ENCODE peak calls at places on chromosome 15, in four cellular contexts. One of them, this sample, is unnamed.

GRCh38 chr15:55282284-55282833 is 7.3 kb downstream of the RAB27A start:
- DNase-seq in stimulated activated CD4-positive, alpha-beta T cell treated with anti-CD3 and anti-CD28 coated beads, Interleukin-4, amount 100 ng/mL, for 1 hour: no peak
- DNase-seq in osteocyte: no peak
- DNase-seq in GOT3: no peak
- DNase-seq in this sample: peak; percentile 46

GRCh38 chr15:60125334-60125733 is 121.2 kb downstream of the FOXB1 start:
- DNase-seq in stimulated activated CD4-positive, alpha-beta T cell treated with anti-CD3 and anti-CD28 coated beads, Interleukin-4, amount 100 ng/mL, for 1 hour: no peak
- DNase-seq in osteocyte: no peak
- DNase-seq in GOT3: no peak
- DNase-seq in this sample: no peak

GRCh38 chr15:95450413-95450812 is 880.1 kb upstream of the NR2F2 start:
- DNase-seq in stimulated activated CD4-positive, alpha-beta T cell treated with anti-CD3 and anti-CD28 coated beads, Interleukin-4, amount 100 ng/mL, for 1 hour: no peak
- DNase-seq in osteocyte: no peak
- DNase-seq in GOT3: no peak
- DNase-seq in this sample: no peak

GRCh38 chr15:47409601-47410000 is 307.7 kb upstream of the SEMA6D start:
- DNase-seq in stimulated activated CD4-positive, alpha-beta T cell treated with anti-CD3 and anti-CD28 coated beads, Interleukin-4, amount 100 ng/mL, for 1 hour: no peak
- DNase-seq in osteocyte: no peak
- DNase-seq in GOT3: no peak
- DNase-seq in this sample: no peak

GRCh38 chr15:40047413-40048154 is 8.6 kb upstream of the SRP14 start:
- DNase-seq in stimulated activated CD4-positive, alpha-beta T cell treated with anti-CD3 and anti-CD28 coated beads, Interleukin-4, amount 100 ng/mL, for 1 hour: peak; percentile 63
- DNase-seq in osteocyte: peak; percentile 85
- DNase-seq in GOT3: no peak
- DNase-seq in this sample: no peak

GRCh38 chr15:62904511-62904910 is 138.0 kb upstream of the TPM1 start:
- DNase-seq in stimulated activated CD4-positive, alpha-beta T cell treated with anti-CD3 and anti-CD28 coated beads, Interleukin-4, amount 100 ng/mL, for 1 hour: no peak
- DNase-seq in osteocyte: no peak
- DNase-seq in GOT3: no peak
- DNase-seq in this sample: no peak

GRCh38 chr15:101439285-101439919 is 50.1 kb downstream of the PCSK6 start:
- DNase-seq in stimulated activated CD4-positive, alpha-beta T cell treated with anti-CD3 and anti-CD28 coated beads, Interleukin-4, amount 100 ng/mL, for 1 hour: no peak
- DNase-seq in osteocyte: peak; percentile 54
- DNase-seq in GOT3: no peak
- DNase-seq in this sample: no peak

GRCh38 chr15:49760749-49761148 is 139.9 kb downstream of the DTWD1 start:
- DNase-seq in stimulated activated CD4-positive, alpha-beta T cell treated with anti-CD3 and anti-CD28 coated beads, Interleukin-4, amount 100 ng/mL, for 1 hour: no peak
- DNase-seq in osteocyte: no peak
- DNase-seq in GOT3: no peak
- DNase-seq in this sample: no peak

GRCh38 chr15:59105839-59106238 is 893 bp downstream of the CCNB2 start:
- DNase-seq in stimulated activated CD4-positive, alpha-beta T cell treated with anti-CD3 and anti-CD28 coated beads, Interleukin-4, amount 100 ng/mL, for 1 hour: no peak
- DNase-seq in osteocyte: no peak
- DNase-seq in GOT3: no peak
- DNase-seq in this sample: no peak